ENCODE peak calls at places on chromosome 16, in seven cellular contexts. A is H1, N is endothelial cell of umbilical vein, S is tibial artery, C is heart right ventricle, K is astrocyte, J is PC-3. Q is an unnamed sample.

GRCh38 chr16:27642753-27643152 is 92.8 kb downstream of the KATNIP start:
- DNase-seq in A (peak), N (no peak), S (no peak), C (no peak), K (no peak), J (peak), Q (peak)

GRCh38 chr16:57062329-57062728 is 30.1 kb upstream of the CPNE2 start:
- DNase-seq in A (no peak), N (no peak), S (no peak), C (peak), K (no peak), J (no peak), Q (no peak)

GRCh38 chr16:57685633-57686032 is 9.0 kb upstream of the DRC7 start:
- DNase-seq in A (no peak), N (no peak), S (no peak), C (no peak), K (no peak), J (no peak), Q (no peak)

GRCh38 chr16:20675488-20676267 is 21.8 kb downstream of the ACSM1 start:
- DNase-seq in A (peak), N (peak), S (peak), C (no peak), K (no peak), J (peak), Q (peak)

GRCh38 chr16:87465306-87465705 is 27.5 kb downstream of the ZCCHC14 start:
- DNase-seq in A (no peak), N (peak), S (peak), C (peak), K (peak), J (peak), Q (peak)

GRCh38 chr16:26547681-26548080 is 519.0 kb upstream of the C16orf82 start:
- DNase-seq in A (no peak), N (no peak), S (no peak), C (no peak), K (no peak), J (no peak), Q (no peak)

GRCh38 chr16:4273858-4274291 is 1.1 kb upstream of the TFAP4 start:
- DNase-seq in A (peak), N (peak), S (peak), C (peak), K (no peak), J (peak), Q (peak)

GRCh38 chr16:3661922-3662321 is 7.4 kb downstream of the DNASE1 start:
- DNase-seq in A (no peak), N (no peak), S (no peak), C (no peak), K (no peak), J (no peak), Q (no peak)

GRCh38 chr16:89190150-89190958 is 10.0 kb downstream of the SLC22A31 start:
- DNase-seq in A (peak), N (no peak), S (no peak), C (no peak), K (no peak), J (no peak), Q (no peak)

GRCh38 chr16:63808730-63809129 is 1313.1 kb downstream of the CDH11 start:
- DNase-seq in A (no peak), N (no peak), S (no peak), C (no peak), K (no peak), J (no peak), Q (no peak)

GRCh38 chr16:57422026-57422944 is 17.7 kb downstream of the CCL17 start:
- DNase-seq in A (peak), N (peak), S (peak), C (peak), K (peak), J (peak), Q (peak)

GRCh38 chr16:79429276-79430128 is 171.0 kb downstream of the MAF start:
- DNase-seq in A (no peak), N (no peak), S (no peak), C (no peak), K (no peak), J (no peak), Q (peak)

GRCh38 chr16:48182979-48183537 is 27.3 kb upstream of the ABCC12 start:
- DNase-seq in A (no peak), N (no peak), S (no peak), C (no peak), K (no peak), J (no peak), Q (no peak)

GRCh38 chr16:88331989-88332920 is 50.5 kb upstream of the ZNF469 start:
- DNase-seq in A (no peak), N (peak), S (peak), C (no peak), K (peak), J (peak), Q (peak)

GRCh38 chr16:3511286-3512180 is 10.7 kb downstream of the CLUAP1 start:
- DNase-seq in A (no peak), N (no peak), S (no peak), C (no peak), K (no peak), J (no peak), Q (no peak)

GRCh38 chr16:88901718-88902337 is 35.4 kb upstream of the PABPN1L start:
- DNase-seq in A (peak), N (no peak), S (no peak), C (no peak), K (no peak), J (no peak), Q (no peak)

GRCh38 chr16:69888005-69888560 is 63.1 kb upstream of the CLEC18A start:
- DNase-seq in A (no peak), N (no peak), S (no peak), C (no peak), K (no peak), J (no peak), Q (no peak)

GRCh38 chr16:61024180-61024900 is 1011.9 kb downstream of the CDH8 start:
- DNase-seq in A (no peak), N (no peak), S (no peak), C (no peak), K (no peak), J (no peak), Q (no peak)

GRCh38 chr16:2056681-2057407 is 9.1 kb downstream of the TSC2 start:
- DNase-seq in A (no peak), N (no peak), S (no peak), C (no peak), K (no peak), J (no peak), Q (no peak)

GRCh38 chr16:15553313-15554088 is 89.5 kb downstream of the MARF1 start:
- DNase-seq in A (no peak), N (no peak), S (no peak), C (no peak), K (peak), J (no peak), Q (no peak)

GRCh38 chr16:46743232-46743719 is 4.9 kb downstream of the MYLK3 start:
- DNase-seq in A (no peak), N (peak), S (peak), C (peak), K (peak), J (no peak), Q (peak)

GRCh38 chr16:89565506-89566372 is 5.3 kb downstream of the RPL13 start:
- DNase-seq in A (peak), N (peak), S (no peak), C (no peak), K (peak), J (peak), Q (no peak)

GRCh38 chr16:64434526-64435069 is 687.3 kb downstream of the CDH11 start:
- DNase-seq in A (no peak), N (no peak), S (no peak), C (no peak), K (no peak), J (no peak), Q (no peak)

DNA sequence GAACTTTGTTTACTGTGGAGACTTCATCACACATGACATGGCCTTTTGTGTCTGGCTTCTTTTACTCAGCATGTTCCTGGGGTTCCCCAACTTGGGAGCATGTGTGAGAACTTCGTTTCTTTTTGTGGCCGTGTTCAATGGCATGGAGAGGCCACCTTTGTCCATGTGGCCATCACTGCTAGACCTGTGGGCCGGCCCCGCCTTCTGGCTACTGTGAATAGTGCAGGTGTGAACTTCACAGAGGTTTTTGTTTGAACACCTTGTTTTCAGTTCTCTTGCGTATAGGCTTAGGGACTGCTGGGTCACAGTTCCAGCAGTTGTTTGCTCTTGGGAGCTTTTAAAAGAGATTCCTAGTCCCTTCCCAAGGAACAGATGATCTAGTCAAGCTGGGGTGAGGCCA is 5.7 kb upstream of the SLC38A8 start:
- DNase-seq in A (peak), N (no peak), S (no peak), C (no peak), K (no peak), J (peak), Q (no peak)
- TF ChIP-seq CTCF in A (peak), N (no peak), S (no peak), C (no peak), K (no peak), J (peak), Q (no peak)

DNA sequence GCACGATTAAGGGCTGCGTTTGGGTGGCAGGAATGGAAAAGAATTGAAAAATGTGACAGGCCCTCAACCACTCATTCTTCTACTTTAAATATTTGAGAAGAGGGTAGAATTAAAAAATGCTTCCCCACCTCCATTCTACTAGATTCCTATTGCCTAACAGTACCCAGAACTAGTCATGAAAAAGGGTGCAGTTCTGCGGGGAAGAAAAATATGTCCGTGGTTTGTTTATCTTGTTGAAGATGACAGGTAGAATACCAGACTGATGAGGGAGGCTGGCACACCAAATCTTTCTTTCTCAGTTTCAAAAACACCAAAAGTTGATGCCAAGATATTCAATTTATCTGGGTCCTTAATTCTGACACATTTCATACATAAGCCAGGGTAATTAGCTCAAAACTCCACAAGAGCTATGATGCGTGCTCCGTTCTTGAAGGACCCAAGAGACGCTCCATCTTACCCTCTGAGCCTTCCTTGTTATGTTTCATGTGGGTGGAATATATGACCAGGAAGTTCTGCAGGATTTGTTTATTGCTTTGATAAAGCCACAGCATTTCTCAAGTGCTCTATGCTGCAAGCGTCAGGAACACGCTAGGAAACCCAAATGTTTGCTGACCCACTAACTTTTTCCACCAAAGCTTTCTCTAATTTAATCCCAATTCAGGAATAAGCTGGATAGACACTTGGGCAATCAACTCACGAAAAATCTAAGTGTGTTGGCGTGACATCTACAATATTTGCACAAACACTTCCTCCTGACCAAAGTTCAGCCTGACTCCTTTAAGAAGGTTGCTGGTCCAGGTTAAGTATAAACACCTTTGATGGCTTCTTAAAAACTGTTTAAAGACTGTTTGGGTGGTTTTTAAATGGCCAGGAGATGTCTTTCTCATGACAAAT is 20.6 kb upstream of the GAN start:
- DNase-seq in A (no peak), N (no peak), S (no peak), C (no peak), K (peak), J (peak), Q (no peak)
- H3K4me3 ChIP-seq in A (no peak), N (no peak), S (no peak), C (no peak), K (no peak), J (no peak), Q (no peak)

GRCh38 chr16:66511615-66512500 is 38.1 kb downstream of the TK2 start:
- DNase-seq in A (peak), N (peak), S (no peak), C (no peak), K (peak), J (peak), Q (no peak)
- H3K27ac ChIP-seq in A (peak), N (peak), S (peak), C (peak), K (peak), J (peak), Q (peak)

DNA sequence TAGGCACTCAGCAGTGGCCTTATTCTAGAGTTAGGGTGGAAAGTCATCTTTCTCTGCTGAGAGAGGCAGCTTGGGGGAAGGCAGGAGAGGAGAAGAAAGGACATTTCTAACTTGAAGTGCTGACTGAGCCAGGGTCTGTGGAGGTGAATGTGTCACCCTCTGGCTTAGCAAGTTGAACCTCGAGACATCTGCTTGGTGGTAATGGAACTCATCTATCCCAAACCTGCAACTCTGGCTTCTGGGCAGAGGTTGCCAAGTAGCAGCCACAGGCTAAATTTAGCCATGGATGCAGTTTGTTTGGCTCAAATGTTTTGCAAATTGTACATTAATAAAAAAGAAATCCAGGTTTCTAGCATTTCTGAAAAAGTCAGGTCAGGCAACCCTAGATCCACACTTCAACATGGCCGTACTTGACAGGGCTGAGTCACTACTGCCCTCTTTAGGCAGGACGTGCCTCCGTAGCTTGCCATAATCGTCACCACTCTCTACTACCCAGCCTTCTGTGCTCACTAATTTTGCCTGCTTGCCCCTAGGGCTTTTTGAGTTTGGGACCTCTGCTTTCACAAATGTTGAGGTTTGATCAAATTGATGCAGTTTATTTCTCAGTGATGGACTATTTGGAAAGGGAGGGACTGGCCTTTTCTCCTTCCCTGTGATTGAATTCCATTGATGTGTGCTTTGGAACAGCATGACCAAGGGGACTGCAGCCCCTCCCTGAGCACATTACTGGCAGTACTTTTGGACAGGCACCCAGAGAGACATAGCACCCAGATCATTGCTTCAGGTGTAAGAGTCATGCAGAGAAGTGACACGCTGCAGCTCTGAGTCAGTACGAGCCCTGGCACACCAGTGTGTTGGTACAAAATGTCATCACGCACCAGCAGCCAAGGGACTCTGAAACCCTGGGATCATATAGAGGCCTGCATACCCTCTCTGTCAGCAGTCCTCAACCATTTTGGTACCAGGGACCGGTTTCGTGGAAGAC is 5.2 kb downstream of the CDH13 start:
- DNase-seq in A (no peak), N (no peak), S (no peak), C (no peak), K (peak), J (peak), Q (no peak)
- TF ChIP-seq CTCF in A (peak), N (peak), S (no peak), C (peak), K (peak), J (peak), Q (no peak)

DNA sequence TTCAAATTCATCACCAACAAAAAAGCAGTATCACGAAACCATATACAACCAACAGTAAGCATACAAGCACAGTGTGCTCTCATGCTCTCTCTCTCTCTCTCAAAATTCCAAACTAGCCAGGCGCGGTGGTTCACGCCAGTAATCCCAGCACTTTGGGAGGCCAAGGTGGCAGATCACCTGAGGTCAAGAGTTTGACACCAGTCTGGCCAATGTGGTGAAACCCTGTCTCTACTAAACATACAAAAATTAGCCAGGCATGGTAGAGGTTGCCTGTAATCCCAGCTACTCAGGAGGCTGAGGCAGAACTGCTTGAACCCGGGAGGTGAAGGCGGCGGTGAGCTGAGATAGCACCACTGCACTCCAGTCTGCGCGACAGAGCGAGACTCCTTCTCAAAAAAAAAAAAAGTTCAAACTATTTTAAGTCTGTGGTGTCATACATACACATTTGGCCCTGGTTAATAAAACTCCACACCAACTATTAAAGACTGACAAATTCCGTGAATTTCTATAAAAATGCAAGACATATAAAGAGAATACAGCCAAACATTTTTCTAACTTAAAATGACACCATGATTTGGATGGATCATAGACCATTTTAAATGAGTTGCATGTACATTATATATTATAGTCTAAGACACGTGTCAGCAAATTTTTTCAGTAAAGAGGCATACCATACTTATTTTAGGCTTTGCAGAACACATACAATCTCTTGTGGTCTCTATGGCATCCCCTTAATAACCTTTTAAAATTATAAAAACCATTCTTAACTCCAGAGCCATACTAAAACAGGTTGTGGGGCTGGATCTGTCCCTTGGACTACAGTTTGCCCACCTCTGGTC is 30.9 kb downstream of the GLG1 start:
- DNase-seq in A (no peak), N (no peak), S (no peak), C (no peak), K (no peak), J (no peak), Q (no peak)
- H3K4me3 ChIP-seq in A (no peak), N (no peak), S (no peak), C (no peak), K (no peak), J (no peak), Q (no peak)

GRCh38 chr16:71626018-71626857 is at the start of gene MARVELD3:
- DNase-seq in A (peak), N (no peak), S (no peak), C (no peak), K (no peak), J (peak), Q (peak)

GRCh38 chr16:71628810-71629209 is 2.8 kb downstream of the MARVELD3 start:
- DNase-seq in A (no peak), N (peak), S (no peak), C (no peak), K (peak), J (peak), Q (no peak)

GRCh38 chr16:71625113-71625850 is 702 bp upstream of the MARVELD3 start:
- DNase-seq in A (no peak), N (no peak), S (no peak), C (no peak), K (no peak), J (no peak), Q (no peak)

GRCh38 chr16:71627631-71628236 is 1.8 kb downstream of the MARVELD3 start:
- DNase-seq in A (no peak), N (no peak), S (no peak), C (no peak), K (no peak), J (no peak), Q (no peak)

DNA sequence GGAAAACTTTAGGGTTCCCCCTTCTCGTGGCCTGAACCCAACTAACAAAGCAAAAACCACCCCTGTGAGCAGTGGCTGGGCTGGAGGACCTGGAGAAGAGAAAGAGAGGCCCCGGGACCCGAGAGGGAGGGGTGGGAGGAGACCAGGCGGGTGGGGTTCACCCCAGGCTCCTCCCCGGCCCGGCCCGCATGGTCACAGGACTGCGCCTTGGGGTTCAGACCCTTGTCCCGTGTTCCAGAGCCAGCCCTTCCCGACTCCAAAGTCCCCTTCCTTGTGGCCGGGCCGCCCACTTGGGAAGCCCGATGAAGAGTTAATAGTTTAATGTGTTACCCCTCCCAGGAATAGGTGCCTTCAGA is 852 bp downstream of the MARVELD3 start:
- DNase-seq in A (peak), N (no peak), S (no peak), C (no peak), K (no peak), J (no peak), Q (no peak)
- H3K27ac ChIP-seq in A (peak), N (no peak), S (no peak), C (no peak), K (no peak), J (no peak), Q (no peak)

GRCh38 chr16:74275031-74275636 is 21.5 kb upstream of the PSMD7 start:
- DNase-seq in A (no peak), N (peak), S (no peak), C (no peak), K (no peak), J (peak), Q (no peak)
- TF ChIP-seq CTCF in A (peak), N (no peak), S (peak), C (peak), K (peak), J (peak), Q (peak)

GRCh38 chr16:396605-397004 is 394 bp upstream of the NME4 start:
- DNase-seq in A (peak), N (peak), S (no peak), C (no peak), K (peak), J (peak), Q (peak)
- H3K4me3 ChIP-seq in A (peak), N (peak), S (peak), C (peak), K (peak), J (peak), Q (peak)